ENCODE peak calls at places on chromosomes 5 and 9, in four cellular contexts. L, Y, B and J are unnamed samples. For H3F3A, the result is how much of the 10 kb centered on the place peaks cover.

GRCh38 chr5:168908207-168908606 is 329.0 kb upstream of the PANK3 start:
- DNase-seq in L (no peak), Y (no peak), B (no peak), J (peak)

GRCh38 chr9:110316255-110316921 is 21.3 kb downstream of the TXNDC8 start:
- DNase-seq in L (no peak), Y (no peak), B (peak), J (no peak)

GRCh38 chr5:76104027-76104426 is 20.8 kb downstream of the SV2C start:
- DNase-seq in L (peak), Y (peak), B (peak), J (peak)

GRCh38 chr5:51881901-51882300 is 498.7 kb downstream of the ISL1 start:
- DNase-seq in L (peak), Y (no peak), B (no peak), J (no peak)

GRCh38 chr5:143448518-143448917 is 45.0 kb upstream of the NR3C1 start:
- DNase-seq in L (no peak), Y (no peak), B (no peak), J (no peak)

GRCh38 chr5:94856257-94856656 is 237.8 kb downstream of the SLF1 start:
- DNase-seq in L (no peak), Y (no peak), B (no peak), J (no peak)

GRCh38 chr5:156896545-156896944 is 46.5 kb downstream of the PPP1R2B start:
- DNase-seq in L (no peak), Y (peak), B (no peak), J (no peak)

GRCh38 chr9:108643756-108644510 is 211.9 kb downstream of the ACTL7B start:
- DNase-seq in L (no peak), Y (peak), B (no peak), J (peak)

GRCh38 chr5:96522635-96523355 is 89.7 kb upstream of the PCSK1 start:
- DNase-seq in L (no peak), Y (no peak), B (no peak), J (no peak)

DNA sequence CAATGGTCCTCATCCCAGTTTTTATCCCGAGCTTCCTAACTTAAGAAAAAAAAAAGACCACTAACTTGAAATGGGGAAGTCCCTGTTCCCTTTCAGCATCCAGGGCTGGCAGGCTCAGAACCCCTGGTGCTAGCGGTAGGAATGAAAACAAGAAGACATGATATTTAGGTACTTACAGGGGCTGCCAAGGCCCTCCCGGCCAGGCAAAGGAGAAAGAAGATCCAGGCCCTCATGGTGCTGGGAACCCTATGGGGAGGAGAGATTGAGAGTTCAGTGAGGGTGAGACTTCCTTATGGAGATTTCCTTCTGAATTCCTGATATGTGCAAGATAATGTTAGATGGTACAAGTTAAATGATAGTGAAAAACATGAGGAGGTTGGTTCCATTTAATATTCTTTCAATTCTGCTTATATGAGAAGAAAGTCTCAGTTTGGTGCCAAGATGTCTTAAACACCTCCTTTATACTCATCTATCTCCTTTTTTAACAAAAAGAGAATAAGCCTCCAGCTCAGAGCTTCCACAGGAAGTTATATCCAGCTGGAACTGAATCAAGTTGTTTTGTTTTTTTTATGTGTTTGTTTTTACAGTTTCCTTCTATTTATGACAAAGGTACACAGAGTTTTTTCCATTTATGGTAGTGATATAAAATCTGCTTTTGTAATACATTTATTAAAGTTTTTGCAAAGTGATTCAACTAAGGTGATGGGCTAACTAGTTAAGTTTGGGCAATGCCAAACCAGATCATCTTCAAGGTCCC is 10.6 kb downstream of the SPARC start:
- DNase-seq in L (no peak), Y (peak), B (no peak), J (peak)
- H3F3A ChIP-seq in L (under half), Y (under half), B (under half), J (half or more)

GRCh38 chr5:118862596-118862995 is 125.8 kb downstream of the DTWD2 start:
- DNase-seq in L (no peak), Y (peak), B (no peak), J (peak)

GRCh38 chr5:118857700-118858099 is 130.6 kb downstream of the DTWD2 start:
- DNase-seq in L (no peak), Y (peak), B (no peak), J (peak)

GRCh38 chr5:118863345-118863744 is 125.0 kb downstream of the DTWD2 start:
- DNase-seq in L (no peak), Y (peak), B (no peak), J (peak)
- H3K9ac ChIP-seq in L (no peak), Y (peak), B (no peak), J (no peak)

DNA sequence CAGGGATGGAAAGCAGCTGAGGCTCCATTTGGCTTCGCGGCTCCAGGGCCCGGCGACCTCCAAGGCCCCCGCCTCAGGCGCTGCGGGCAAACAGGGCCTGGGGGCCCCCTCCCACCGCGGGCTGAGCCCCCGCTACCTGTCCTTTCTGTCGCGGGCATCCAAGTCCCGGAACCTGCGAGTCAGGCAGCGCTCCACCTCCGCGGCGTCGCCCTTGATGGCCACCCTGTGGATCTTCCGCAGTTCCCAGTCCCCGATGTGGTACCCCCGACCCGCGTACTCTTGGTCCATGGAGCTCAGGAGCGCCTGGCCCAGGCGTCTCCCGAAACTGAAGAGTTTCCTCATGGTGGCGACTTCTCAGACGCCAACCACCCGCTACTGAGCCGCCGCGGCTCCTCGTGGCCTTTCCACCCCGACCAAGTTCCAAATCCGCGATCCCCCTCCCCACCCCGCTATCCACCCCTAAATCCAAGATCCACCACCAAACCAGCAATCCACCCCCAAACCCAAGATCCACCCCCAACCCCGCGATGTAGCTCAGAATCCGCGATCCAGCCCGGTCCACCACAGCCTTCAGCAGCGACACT is 86.5 kb upstream of the CCDC180 start:
- DNase-seq in L (peak), Y (no peak), B (no peak), J (no peak)
- TF ChIP-seq EZH2 in L (no peak), Y (no peak), B (no peak), J (peak)

GRCh38 chr5:14197056-14197455 is 53.9 kb downstream of the TRIO start:
- DNase-seq in L (no peak), Y (no peak), B (no peak), J (no peak)
- H3F3A ChIP-seq in L (under half), Y (under half), B (under half), J (half or more)

DNA sequence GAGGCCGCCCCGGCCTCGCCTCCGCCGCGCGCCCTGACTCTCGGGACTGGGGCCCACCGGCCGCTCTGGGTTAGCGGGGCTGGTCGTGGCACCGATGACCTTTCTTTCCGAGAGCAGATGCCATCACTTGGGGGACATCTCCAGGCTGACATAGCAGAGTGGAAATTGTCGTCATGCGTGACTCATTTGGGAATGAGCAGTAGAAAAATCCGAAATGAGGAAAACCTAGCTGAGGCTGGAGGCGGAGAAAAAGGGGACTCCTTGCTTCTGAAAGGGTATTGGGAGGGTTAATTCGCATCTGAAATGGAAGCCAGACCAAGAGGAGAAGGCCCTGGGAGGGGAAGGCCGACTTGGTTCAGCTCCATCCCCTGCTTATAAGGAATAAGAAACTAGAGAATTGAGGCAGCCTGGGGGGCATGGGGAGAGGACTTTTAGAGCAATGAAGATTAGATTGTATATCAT is 391 bp upstream of the ELOVL7 start:
- DNase-seq in L (no peak), Y (no peak), B (no peak), J (peak)
- H3K9ac ChIP-seq in L (no peak), Y (no peak), B (peak), J (no peak)

GRCh38 chr9:120394058-120394669 is 185.8 kb downstream of the CDK5RAP2 start:
- DNase-seq in L (no peak), Y (peak), B (no peak), J (peak)
- TF ChIP-seq EZH2 in L (no peak), Y (no peak), B (no peak), J (no peak)